ENCODE peak calls at places on chromosome 16, in six cellular contexts. B is H1, J is transverse colon, U is stomach, Q is SK-N-SH, X is GM12878. F is an unnamed sample. For H3K27me3, the result is how much of the 10 kb centered on the place peaks cover.

GRCh38 chr16:14324581-14324980 is 253.5 kb downstream of the MRTFB start:
- DNase-seq in X (no peak), B (no peak), U (no peak), Q (no peak), J (no peak), F (no peak)

GRCh38 chr16:89484923-89485679 is 5.3 kb downstream of the ANKRD11 start:
- DNase-seq in U (no peak), Q (no peak), X (peak), B (no peak), J (peak), F (no peak)

GRCh38 chr16:7408700-7409340 is 76.2 kb downstream of the RBFOX1 start:
- DNase-seq in U (no peak), X (no peak), B (no peak), J (no peak), Q (no peak), F (no peak)

GRCh38 chr16:70653809-70654771 is 7.7 kb downstream of the IL34 start:
- DNase-seq in J (peak), X (peak), B (peak), Q (peak), U (peak), F (peak)

GRCh38 chr16:66014221-66014620 is 352.3 kb upstream of the CDH5 start:
- DNase-seq in B (no peak), Q (no peak), J (no peak), X (no peak), U (no peak), F (no peak)

GRCh38 chr16:14501331-14502255 is 128.5 kb downstream of the PARN start:
- DNase-seq in B (peak), J (peak), Q (peak), X (peak), U (peak), F (peak)

GRCh38 chr16:2835638-2836493 is 5.8 kb downstream of the ZG16B start:
- DNase-seq in X (no peak), B (no peak), Q (no peak), U (peak), J (peak), F (peak)

GRCh38 chr16:49876716-49877129 is 20.8 kb upstream of the ZNF423 start:
- DNase-seq in U (peak), J (peak), X (no peak), Q (peak), B (peak), F (peak)

GRCh38 chr16:84922351-84923135 is 88.8 kb downstream of the ZDHHC7 start:
- DNase-seq in X (no peak), B (no peak), J (peak), U (peak), Q (peak), F (no peak)

GRCh38 chr16:2467301-2468141 is 3.6 kb upstream of the NTN3 start:
- DNase-seq in X (no peak), Q (peak), J (peak), B (peak), U (peak), F (peak)

GRCh38 chr16:66934138-66934838 is at the start of gene CIAO2B:
- DNase-seq in Q (peak), B (peak), X (peak), J (peak), U (peak), F (peak)

GRCh38 chr16:11361751-11362742 is 16.8 kb downstream of the RMI2 start:
- DNase-seq in J (no peak), B (no peak), Q (no peak), U (no peak), X (peak), F (no peak)

GRCh38 chr16:30527635-30528178 is 1.3 kb upstream of the ZNF768 start:
- DNase-seq in J (peak), U (peak), X (peak), B (no peak), Q (no peak), F (peak)

GRCh38 chr16:69188716-69189115 is 1.8 kb downstream of the SNTB2 start:
- DNase-seq in J (no peak), B (no peak), U (no peak), Q (no peak), X (no peak), F (no peak)

GRCh38 chr16:52050418-52050817 is 496.5 kb downstream of the TOX3 start:
- DNase-seq in J (no peak), B (no peak), X (no peak), U (no peak), Q (no peak), F (no peak)

GRCh38 chr16:1033128-1033679 is 39.3 kb upstream of the SSTR5 start:
- DNase-seq in J (no peak), U (no peak), B (no peak), X (no peak), Q (no peak), F (no peak)

GRCh38 chr16:1032607-1033006 is 39.9 kb upstream of the SSTR5 start:
- DNase-seq in B (no peak), J (no peak), Q (no peak), U (no peak), X (no peak), F (no peak)

GRCh38 chr16:1035066-1035415 is 37.5 kb upstream of the SSTR5 start:
- DNase-seq in U (no peak), X (no peak), B (no peak), Q (no peak), J (no peak), F (no peak)

GRCh38 chr16:1036121-1036520 is 36.4 kb upstream of the SSTR5 start:
- DNase-seq in J (no peak), X (no peak), Q (no peak), U (no peak), B (no peak), F (no peak)

DNA sequence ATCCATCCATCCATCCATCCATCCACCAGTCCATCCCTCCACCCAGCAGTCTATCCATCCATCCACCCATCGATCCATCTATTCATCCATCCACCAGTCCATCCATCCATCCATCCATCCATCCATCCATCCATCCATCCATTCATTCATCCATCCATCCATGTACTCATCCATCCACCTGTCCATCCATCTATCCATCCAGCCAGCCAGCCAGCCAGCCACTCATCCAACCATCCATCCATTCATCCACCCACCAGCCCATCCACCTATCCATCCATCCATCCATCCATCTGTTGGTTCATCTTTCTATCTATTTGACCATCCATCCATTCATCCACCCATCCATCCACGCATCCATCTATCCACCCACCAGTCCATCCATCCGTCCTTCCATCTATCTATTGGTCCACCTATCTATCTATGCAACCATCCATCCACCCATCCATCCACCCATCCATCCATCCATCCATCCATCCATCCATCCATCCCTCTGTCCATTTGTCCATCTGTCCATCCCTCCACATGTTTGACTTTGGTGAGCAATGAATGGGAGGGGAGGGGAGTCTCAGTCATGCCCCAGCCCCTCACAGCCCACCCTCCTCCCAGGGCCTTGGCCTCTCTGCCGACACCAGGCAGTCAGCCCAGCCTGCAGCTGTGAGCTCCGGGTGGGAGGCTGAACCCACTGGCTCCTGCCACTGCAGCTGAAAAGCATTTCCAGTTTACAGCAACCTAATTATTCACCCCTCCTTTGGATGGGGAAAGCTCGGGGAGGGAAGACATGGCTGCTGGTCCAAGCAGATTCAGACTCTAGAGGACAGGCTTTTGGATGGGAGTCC is 38.1 kb upstream of the SSTR5 start:
- DNase-seq in J (no peak), U (no peak), X (no peak), Q (no peak), B (no peak), F (no peak)
- H3K27me3 ChIP-seq in J (under half), U (under half), X (under half), Q (half or more), B (under half), F (under half)

GRCh38 chr16:75588716-75589115 is 22.5 kb downstream of the GABARAPL2 start:
- DNase-seq in B (no peak), Q (no peak), U (no peak), X (no peak), J (no peak), F (no peak)

GRCh38 chr16:75591001-75591852 is 25.0 kb downstream of the GABARAPL2 start:
- DNase-seq in J (peak), B (no peak), Q (peak), U (no peak), X (no peak), F (peak)

GRCh38 chr16:75593308-75593707 is 27.1 kb downstream of the GABARAPL2 start:
- DNase-seq in J (no peak), Q (no peak), X (no peak), U (no peak), B (no peak), F (no peak)

GRCh38 chr16:75593825-75594820 is 27.9 kb downstream of the GABARAPL2 start:
- DNase-seq in U (no peak), Q (peak), B (peak), J (no peak), X (no peak), F (no peak)

DNA sequence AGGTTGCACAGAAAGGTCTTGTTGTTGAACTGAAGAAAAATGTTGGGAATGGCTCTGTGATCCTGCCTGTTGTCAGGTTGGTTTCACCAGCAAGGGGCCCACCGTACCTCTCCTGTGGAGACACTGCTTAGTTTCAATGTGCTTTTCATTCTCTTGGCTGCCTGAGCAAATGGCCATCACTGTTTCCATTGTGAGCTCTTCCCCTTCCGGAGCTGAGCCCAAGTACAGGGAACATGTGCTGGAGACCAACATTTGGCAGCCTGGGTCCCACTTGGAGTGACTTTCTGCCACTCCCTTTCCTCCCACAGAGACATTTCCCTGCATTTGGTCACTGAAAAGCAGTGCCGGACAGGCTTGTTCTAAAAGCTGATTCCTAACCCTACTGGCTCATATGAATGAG is 23.1 kb downstream of the GABARAPL2 start:
- DNase-seq in J (no peak), Q (no peak), X (no peak), U (no peak), B (no peak), F (no peak)
- TF ChIP-seq POLR2AphosphoS5 in J (no peak), Q (no peak), X (no peak), U (no peak), B (no peak), F (no peak)

DNA sequence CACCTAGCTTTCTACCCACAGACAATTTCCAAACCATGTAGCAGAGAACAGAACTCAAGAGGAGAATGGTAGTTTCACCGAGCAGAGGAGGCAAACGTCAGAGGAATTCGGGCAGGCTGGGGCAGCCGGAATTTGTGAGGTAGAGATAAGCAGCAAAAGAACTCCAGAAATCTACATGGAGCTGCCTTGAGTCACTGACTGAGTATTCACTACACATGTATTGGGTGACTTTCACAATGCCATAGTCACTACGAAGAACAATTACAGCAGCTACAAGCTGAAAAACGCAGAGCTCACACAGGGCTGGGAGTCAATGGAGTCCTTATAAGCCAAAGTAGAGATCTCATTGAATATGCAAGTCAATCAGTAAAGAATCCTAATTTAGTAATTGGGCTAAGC is 13.4 kb downstream of the CMC2 start:
- DNase-seq in X (no peak), J (no peak), U (peak), B (no peak), Q (no peak), F (no peak)
- H3K27ac ChIP-seq in X (no peak), J (no peak), U (no peak), B (no peak), Q (peak), F (no peak)

GRCh38 chr16:56197227-56197992 is 6.1 kb downstream of the GNAO1 start:
- DNase-seq in X (no peak), U (no peak), Q (no peak), B (no peak), J (no peak), F (no peak)

GRCh38 chr16:56199164-56199563 is 7.9 kb downstream of the GNAO1 start:
- DNase-seq in U (no peak), J (no peak), X (peak), Q (no peak), B (no peak), F (no peak)

GRCh38 chr16:56196381-56196780 is 5.1 kb downstream of the GNAO1 start:
- DNase-seq in U (no peak), Q (no peak), X (no peak), B (no peak), J (no peak), F (no peak)

GRCh38 chr16:56198755-56199114 is 7.4 kb downstream of the GNAO1 start:
- DNase-seq in J (no peak), Q (no peak), B (no peak), X (no peak), U (no peak), F (no peak)

GRCh38 chr16:56198044-56198754 is 6.9 kb downstream of the GNAO1 start:
- DNase-seq in U (no peak), Q (no peak), B (no peak), X (no peak), J (no peak), F (no peak)
- H3K27me3 ChIP-seq in U (under half), Q (under half), B (under half), X (under half), J (under half), F (under half)

DNA sequence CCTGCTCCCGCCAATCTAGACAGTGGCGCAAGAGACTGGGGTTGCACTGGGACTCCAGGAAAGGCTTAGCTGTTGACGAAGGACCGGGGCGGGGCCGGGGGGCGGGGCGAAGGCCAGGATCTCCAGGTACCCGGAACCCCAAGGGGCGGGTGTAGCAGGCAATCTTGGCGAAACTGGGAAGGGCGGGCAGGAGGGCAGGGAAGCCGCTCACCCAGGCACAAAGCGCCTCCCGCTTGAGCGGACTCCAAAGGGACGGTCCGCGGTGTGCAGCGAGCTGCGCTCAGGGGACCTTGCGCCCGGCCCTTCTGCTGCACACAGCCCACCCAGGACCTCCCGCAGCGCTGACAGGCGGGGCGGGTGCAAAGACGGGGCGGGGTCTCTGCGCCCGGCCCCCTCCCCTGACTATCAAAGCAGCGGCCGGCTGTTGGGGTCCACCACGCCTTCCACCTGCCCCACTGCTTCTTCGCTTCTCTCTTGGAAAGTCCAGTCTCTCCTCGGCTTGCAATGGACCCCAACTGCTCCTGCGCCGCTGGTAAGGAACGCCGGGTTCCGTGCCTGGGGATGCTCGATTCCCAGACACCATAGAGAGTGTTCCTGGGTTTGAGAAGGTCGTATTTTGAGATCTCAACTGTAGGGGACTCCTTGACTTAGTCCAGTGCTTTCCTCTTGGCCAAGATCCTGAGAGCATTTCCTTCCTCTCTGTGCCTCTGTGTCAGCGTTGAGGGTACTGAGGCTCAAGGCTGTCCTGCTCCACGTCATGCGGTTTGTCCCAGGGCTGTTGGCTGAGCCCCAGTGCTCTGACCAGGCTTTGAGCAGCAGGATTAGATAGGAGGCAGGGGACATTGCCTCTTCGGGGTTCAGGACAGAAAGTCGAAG is at the start of gene MT1F:
- DNase-seq in Q (peak), J (peak), U (peak), X (no peak), B (peak), F (peak)
- TF ChIP-seq POLR2AphosphoS5 in Q (no peak), J (peak), U (peak), X (no peak), B (no peak), F (peak)

DNA sequence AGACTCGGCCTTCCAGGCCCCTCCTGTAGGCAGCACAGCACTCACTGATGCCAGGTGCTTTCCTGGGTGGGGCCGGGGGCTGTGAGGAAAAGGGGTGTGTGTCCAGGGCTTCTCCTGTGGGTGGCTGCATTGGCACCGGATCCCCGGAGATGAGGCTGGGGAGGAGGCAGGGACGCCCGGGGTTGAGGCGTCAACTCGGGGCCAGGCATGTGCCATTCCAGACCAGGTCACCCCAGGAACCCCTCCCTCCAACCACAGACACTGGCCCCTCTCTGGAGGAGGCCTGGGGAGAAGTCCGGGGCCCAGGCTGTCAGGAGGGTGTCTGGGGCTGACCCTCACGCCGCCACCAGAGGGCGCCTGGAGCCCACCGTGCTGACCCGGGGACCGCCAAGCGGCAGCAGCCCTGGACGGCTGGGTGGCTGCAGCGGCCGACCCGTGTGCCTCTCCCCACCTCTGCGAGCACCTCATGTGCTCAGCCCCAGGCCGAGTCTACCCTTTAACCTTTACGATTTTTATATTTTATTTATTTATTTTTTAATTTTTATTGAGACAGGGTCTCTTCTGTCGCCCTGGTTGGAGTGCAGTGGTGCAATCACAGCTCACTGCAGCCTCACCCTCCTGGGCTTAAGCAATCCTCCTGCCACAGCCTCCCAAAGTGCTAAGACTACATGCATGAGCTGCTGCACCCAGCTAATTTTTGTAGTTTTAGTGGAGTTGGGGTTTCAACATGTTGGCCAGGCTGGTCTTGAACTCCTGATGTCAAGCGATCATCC is 3.2 kb upstream of the METRN start:
- DNase-seq in J (peak), B (peak), X (no peak), U (peak), Q (peak), F (no peak)
- H3K27ac ChIP-seq in J (no peak), B (no peak), X (no peak), U (no peak), Q (no peak), F (no peak)

GRCh38 chr16:88354229-88355092 is 28.3 kb upstream of the ZNF469 start:
- DNase-seq in U (no peak), Q (peak), X (no peak), B (no peak), J (no peak), F (no peak)
- H3K27me3 ChIP-seq in U (under half), Q (under half), X (under half), B (under half), J (under half), F (under half)

DNA sequence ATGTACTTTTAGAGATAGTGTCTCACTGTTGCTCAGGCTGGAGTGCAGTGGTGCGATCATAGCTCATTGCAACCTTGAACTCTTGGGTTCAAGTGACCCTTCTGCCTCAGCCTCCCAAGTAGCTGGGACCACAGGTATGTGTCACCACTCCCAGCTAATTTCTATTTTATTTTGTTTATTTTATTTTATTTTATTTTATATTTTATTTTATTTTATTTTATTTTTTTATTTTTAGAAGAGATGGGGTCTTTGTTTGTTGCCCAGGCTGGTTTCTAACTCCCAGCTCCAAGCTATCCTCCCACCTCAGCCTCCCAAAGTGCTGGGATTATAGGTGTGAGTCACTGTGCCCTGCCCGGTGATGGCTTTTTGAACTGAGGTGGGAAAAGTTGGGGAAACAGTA is 35.1 kb upstream of the HS3ST4 start:
- DNase-seq in J (no peak), B (no peak), U (no peak), Q (no peak), X (no peak), F (no peak)
- TF ChIP-seq POLR2AphosphoS5 in J (no peak), B (no peak), U (no peak), Q (no peak), X (no peak), F (no peak)

DNA sequence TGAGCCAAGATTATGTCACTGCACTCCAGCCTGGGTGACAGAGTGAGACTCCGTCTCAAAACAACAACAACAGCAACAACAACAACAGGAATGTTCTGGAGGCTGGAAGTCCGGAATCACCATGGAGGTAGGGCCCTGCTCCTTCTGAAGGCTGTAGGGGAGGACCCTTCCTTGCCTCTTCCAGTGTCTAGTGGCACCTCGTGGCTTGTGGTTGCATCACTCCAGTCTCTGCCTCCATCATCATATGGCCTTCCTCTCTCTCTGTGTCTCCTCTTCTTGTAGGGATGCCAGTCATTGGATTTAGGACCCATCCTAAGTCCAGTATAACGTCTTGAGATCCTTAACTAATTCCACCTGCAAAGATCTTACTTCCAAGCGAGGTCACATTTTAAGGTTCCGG is 14.0 kb downstream of the NAGPA start:
- DNase-seq in U (no peak), Q (no peak), X (no peak), B (no peak), J (no peak), F (no peak)
- H3K27ac ChIP-seq in U (no peak), Q (no peak), X (no peak), B (no peak), J (no peak), F (peak)